ENCODE peak calls at places on chromosomes 7 and 10, in ten cellular contexts. A is stimulated activated naive CD4-positive, alpha-beta T cell; H is naive thymus-derived CD8-positive, alpha-beta T cell; Q is D341Med; W is AG09309; O is stimulated activated CD4-positive, alpha-beta T cell treated with anti-CD3 and anti-CD28 coated beads, TNF-alpha, amount 100 ng/mL, for 1 hour; C is RWPE2; J is activated CD8-positive, alpha-beta T cell treated with anti-CD3 and anti-CD28 coated beads, Interleukin-2, amount 10 ng/mL, durations not matched to agents 7 days and 5 days; P is iris pigment epithelial cell; K is GM20000. F is an unnamed sample.

GRCh38 chr7:100789055-100789454 is 38.3 kb downstream of the EPHB4 start:
- DNase-seq in A (no peak), H (no peak), Q (no peak), W (no peak), O (no peak), C (no peak), J (no peak), P (no peak), K (no peak), F (no peak)

GRCh38 chr10:70647086-70647485 is 25.2 kb upstream of the ADAMTS14 start:
- DNase-seq in A (no peak), H (no peak), Q (no peak), W (no peak), O (no peak), C (no peak), J (no peak), P (no peak), K (no peak), F (no peak)

GRCh38 chr10:2619472-2619871 is 447.9 kb upstream of the PFKP start:
- DNase-seq in A (no peak), H (no peak), Q (peak), W (no peak), O (no peak), C (no peak), J (no peak), P (no peak), K (no peak), F (no peak)

GRCh38 chr10:93417886-93418285 is 64.2 kb downstream of the MYOF start:
- DNase-seq in A (no peak), H (no peak), Q (no peak), W (no peak), O (no peak), C (no peak), J (no peak), P (no peak), K (no peak), F (no peak)

GRCh38 chr7:120961638-120962173 is 11.1 kb downstream of the ING3 start:
- DNase-seq in A (no peak), H (no peak), Q (no peak), W (no peak), O (no peak), C (no peak), J (no peak), P (no peak), K (no peak), F (no peak)

GRCh38 chr7:106568680-106569499 is 92.1 kb downstream of the CCDC71L start:
- DNase-seq in A (no peak), H (no peak), Q (peak), W (peak), O (no peak), C (no peak), J (no peak), P (peak), K (no peak), F (no peak)

GRCh38 chr7:29620531-29620930 is 56.9 kb downstream of the PRR15 start:
- DNase-seq in A (no peak), H (no peak), Q (peak), W (no peak), O (no peak), C (no peak), J (no peak), P (no peak), K (no peak), F (no peak)

GRCh38 chr7:128164061-128164954 is 76.8 kb upstream of the LEP start:
- DNase-seq in A (no peak), H (no peak), Q (no peak), W (peak), O (no peak), C (peak), J (no peak), P (peak), K (no peak), F (no peak)

GRCh38 chr7:147519062-147519461 is 1071.5 kb upstream of the C7orf33 start:
- DNase-seq in A (no peak), H (no peak), Q (no peak), W (no peak), O (no peak), C (no peak), J (no peak), P (peak), K (no peak), F (no peak)

GRCh38 chr7:132764762-132765161 is 188.5 kb upstream of the PLXNA4 start:
- DNase-seq in A (no peak), H (no peak), Q (no peak), W (no peak), O (no peak), C (no peak), J (no peak), P (no peak), K (no peak), F (no peak)

GRCh38 chr10:89122431-89123066 is 84.6 kb downstream of the CH25H start:
- DNase-seq in A (no peak), H (no peak), Q (no peak), W (no peak), O (no peak), C (no peak), J (no peak), P (peak), K (no peak), F (no peak)

GRCh38 chr10:124285587-124286527 is 132.9 kb downstream of the OAT start:
- DNase-seq in A (no peak), H (no peak), Q (no peak), W (no peak), O (no peak), C (no peak), J (no peak), P (peak), K (peak), F (no peak)

GRCh38 chr10:14658331-14659122 is 116.2 kb downstream of the FAM107B start:
- DNase-seq in A (no peak), H (no peak), Q (no peak), W (peak), O (no peak), C (no peak), J (no peak), P (peak), K (no peak), F (no peak)

GRCh38 chr7:129423700-129424410 is 10.4 kb upstream of the STRIP2 start:
- DNase-seq in A (no peak), H (no peak), Q (no peak), W (no peak), O (no peak), C (no peak), J (no peak), P (peak), K (no peak), F (no peak)

GRCh38 chr10:46251857-46252847 is 34.6 kb upstream of the ANTXRL start:
- DNase-seq in A (no peak), H (no peak), Q (no peak), W (no peak), O (no peak), C (no peak), J (peak), P (no peak), K (no peak), F (no peak)

GRCh38 chr10:24952146-24952700 is at the start of gene PRTFDC1:
- DNase-seq in A (peak), H (peak), Q (no peak), W (no peak), O (no peak), C (no peak), J (peak), P (peak), K (peak), F (no peak)

GRCh38 chr7:133345690-133346421 is 93.0 kb downstream of the EXOC4 start:
- DNase-seq in A (no peak), H (no peak), Q (no peak), W (no peak), O (no peak), C (no peak), J (no peak), P (no peak), K (no peak), F (no peak)

GRCh38 chr7:81482600-81483186 is 287.2 kb downstream of the HGF start:
- DNase-seq in A (no peak), H (peak), Q (no peak), W (no peak), O (no peak), C (no peak), J (no peak), P (peak), K (peak), F (no peak)

GRCh38 chr7:154789404-154789803 is 213.5 kb downstream of the PAXIP1 start:
- DNase-seq in A (no peak), H (no peak), Q (no peak), W (no peak), O (no peak), C (no peak), J (no peak), P (no peak), K (no peak), F (no peak)

GRCh38 chr7:35035511-35035921 is 1.8 kb downstream of the DPY19L1 start:
- DNase-seq in A (peak), H (peak), Q (peak), W (no peak), O (no peak), C (no peak), J (peak), P (peak), K (peak), F (no peak)